ENCODE peak calls at places on chromosomes 11 and 22, in six cellular contexts. B is left cardiac atrium; N is AG09319; L is activated CD4-positive, alpha-beta T cell treated with anti-CD3 and anti-CD28 coated beads, Interleukin-2, amount 50 U/mL, for 48 hours; C is stimulated activated effector memory CD8-positive, alpha-beta T cell treated with anti-CD3 and anti-CD28 coated beads, Interleukin-12 subunit alpha, Interleukin-12 subunit beta, amount 100 ng/mL, for 72 hours; Y is activated CD8-positive, alpha-beta T cell treated with anti-CD3 and anti-CD28 coated beads for 36 hours. U is an unnamed sample.

GRCh38 chr22:48473202-48473601 is 1354.5 kb downstream of the BRD1 start:
- DNase-seq in B (no peak), N (no peak), L (no peak), C (no peak), Y (no peak), U (no peak)

GRCh38 chr11:104668797-104669463 is 229.3 kb downstream of the CASP12 start:
- DNase-seq in B (no peak), N (peak), L (no peak), C (no peak), Y (no peak), U (peak)

GRCh38 chr11:124329787-124330478 is 9.9 kb upstream of the OR8D2 start:
- DNase-seq in B (no peak), N (no peak), L (no peak), C (no peak), Y (no peak), U (no peak)

GRCh38 chr11:119055901-119056300 is 1.1 kb downstream of the HYOU1 start:
- DNase-seq in B (no peak), N (no peak), L (peak), C (no peak), Y (peak), U (no peak)

GRCh38 chr11:115181480-115181879 is 322.7 kb downstream of the CADM1 start:
- DNase-seq in B (no peak), N (no peak), L (no peak), C (no peak), Y (no peak), U (no peak)

GRCh38 chr22:22396741-22397291 is 111.7 kb downstream of the ZNF280B start:
- DNase-seq in B (no peak), N (no peak), L (no peak), C (no peak), Y (no peak), U (no peak)

GRCh38 chr11:75425422-75425821 is 7.6 kb downstream of the KLHL35 start:
- DNase-seq in B (no peak), N (no peak), L (no peak), C (no peak), Y (no peak), U (no peak)

GRCh38 chr11:131668867-131669780 is 298.7 kb downstream of the NTM start:
- DNase-seq in B (peak), N (no peak), L (peak), C (no peak), Y (peak), U (no peak)

GRCh38 chr11:32136654-32137053 is 45.8 kb downstream of the RCN1 start:
- DNase-seq in B (no peak), N (no peak), L (no peak), C (no peak), Y (no peak), U (no peak)